ENCODE peak calls at places on chromosomes 1 and 21, in four cellular contexts. B, F, I and L are unnamed samples.

GRCh38 chr1:228259368-228259894 is 51.6 kb downstream of the OBSCN start:
- DNase-seq in B (no peak), F (no peak), I (no peak), L (no peak)

GRCh38 chr1:226737819-226738420 is 1.2 kb downstream of the ITPKB start:
- DNase-seq in B (peak; percentile 60), F (peak; percentile 69), I (no peak), L (peak; percentile 61)

GRCh38 chr1:6419397-6419802 is 319 bp downstream of the HES2 start:
- DNase-seq in B (peak; percentile 84), F (peak; percentile 20), I (no peak), L (peak; percentile 78)

GRCh38 chr1:198620951-198621824 is 17.7 kb upstream of the PTPRC start:
- DNase-seq in B (no peak), F (no peak), I (no peak), L (no peak)

GRCh38 chr1:108071601-108072000 is 106.6 kb upstream of the VAV3 start:
- DNase-seq in B (no peak), F (no peak), I (no peak), L (no peak)

GRCh38 chr1:22111620-22112019 is 31.3 kb downstream of the WNT4 start:
- DNase-seq in B (no peak), F (peak; percentile 72), I (no peak), L (no peak)

GRCh38 chr1:51347398-51348146 is 17.2 kb upstream of the TTC39A start:
- DNase-seq in B (no peak), F (no peak), I (no peak), L (no peak)

GRCh38 chr1:69737527-69738176 is 169.9 kb downstream of the LRRC7 start:
- DNase-seq in B (peak; percentile 84), F (peak; percentile 75), I (peak; percentile 2), L (peak; percentile 81)

GRCh38 chr1:115761601-115762302 is 6.8 kb downstream of the CASQ2 start:
- DNase-seq in B (no peak), F (peak; percentile 30), I (no peak), L (no peak)

GRCh38 chr1:5769146-5769545 is 223.1 kb downstream of the NPHP4 start:
- DNase-seq in B (no peak), F (no peak), I (no peak), L (no peak)

GRCh38 chr21:41624674-41625310 is 116.8 kb upstream of the TMPRSS2 start:
- DNase-seq in B (no peak), F (no peak), I (no peak), L (no peak)

GRCh38 chr1:107538502-107538901 is 397.7 kb downstream of the NTNG1 start:
- DNase-seq in B (peak; percentile 23), F (no peak), I (no peak), L (peak; percentile 54)

GRCh38 chr1:154736840-154737239 is 128.9 kb upstream of the ADAR start:
- DNase-seq in B (no peak), F (peak; percentile 94), I (no peak), L (no peak)

GRCh38 chr1:214719207-214719606 is 116.2 kb downstream of the CENPF start:
- DNase-seq in B (peak; percentile 24), F (no peak), I (no peak), L (no peak)

GRCh38 chr1:94772230-94772641 is 47.9 kb upstream of the SLC44A3 start:
- DNase-seq in B (no peak), F (no peak), I (no peak), L (no peak)

GRCh38 chr21:34166468-34166867 is 93.1 kb downstream of the MRPS6 start:
- DNase-seq in B (peak; percentile 42), F (no peak), I (no peak), L (no peak)

GRCh38 chr1:227903614-227904501 is 43.9 kb downstream of the WNT9A start:
- DNase-seq in B (no peak), F (no peak), I (no peak), L (no peak)

GRCh38 chr21:33670076-33670475 is 27.8 kb downstream of the ITSN1 start:
- DNase-seq in B (no peak), F (peak; percentile 55), I (no peak), L (no peak)

GRCh38 chr1:212915245-212916091 is 34.9 kb upstream of the VASH2 start:
- DNase-seq in B (peak; percentile 83), F (peak; percentile 10), I (peak; percentile 92), L (peak; percentile 36)

GRCh38 chr1:47325530-47325929 is 8.1 kb upstream of the CMPK1 start:
- DNase-seq in B (no peak), F (no peak), I (peak; percentile 14), L (no peak)

GRCh38 chr1:182226618-182227017 is 165.0 kb downstream of the GLUL start:
- DNase-seq in B (no peak), F (no peak), I (no peak), L (no peak)

GRCh38 chr1:201299968-201300367 is 16.7 kb downstream of the PKP1 start:
- DNase-seq in B (no peak), F (peak; percentile 72), I (peak; percentile 70), L (no peak)

GRCh38 chr1:202888204-202888506 is 794 bp downstream of the RABIF start:
- DNase-seq in B (no peak), F (peak; percentile 64), I (no peak), L (no peak)

GRCh38 chr1:88983791-88984552 is 8.5 kb downstream of the KYAT3 start:
- DNase-seq in B (peak; percentile 82), F (peak; percentile 71), I (peak; percentile 36), L (peak; percentile 48)

GRCh38 chr21:29849735-29850176 is 90.0 kb downstream of the GRIK1 start:
- DNase-seq in B (peak; percentile 85), F (peak; percentile 76), I (peak; percentile 5), L (peak; percentile 79)

GRCh38 chr1:186195377-186195931 is 179.6 kb downstream of the TPR start:
- DNase-seq in B (no peak), F (peak; percentile 24), I (no peak), L (no peak)

GRCh38 chr1:64212023-64212422 is 8.6 kb downstream of the UBE2U start:
- DNase-seq in B (no peak), F (peak; percentile 87), I (no peak), L (no peak)

GRCh38 chr21:35404247-35404646 is 355.1 kb upstream of the RUNX1 start:
- DNase-seq in B (peak; percentile 19), F (no peak), I (no peak), L (no peak)

GRCh38 chr1:24970926-24971530 is 41.0 kb upstream of the RUNX3 start:
- DNase-seq in B (no peak), F (peak; percentile 19), I (no peak), L (no peak)

GRCh38 chr1:6099297-6099696 is 53.6 kb downstream of the KCNAB2 start:
- DNase-seq in B (no peak), F (no peak), I (no peak), L (no peak)

DNA sequence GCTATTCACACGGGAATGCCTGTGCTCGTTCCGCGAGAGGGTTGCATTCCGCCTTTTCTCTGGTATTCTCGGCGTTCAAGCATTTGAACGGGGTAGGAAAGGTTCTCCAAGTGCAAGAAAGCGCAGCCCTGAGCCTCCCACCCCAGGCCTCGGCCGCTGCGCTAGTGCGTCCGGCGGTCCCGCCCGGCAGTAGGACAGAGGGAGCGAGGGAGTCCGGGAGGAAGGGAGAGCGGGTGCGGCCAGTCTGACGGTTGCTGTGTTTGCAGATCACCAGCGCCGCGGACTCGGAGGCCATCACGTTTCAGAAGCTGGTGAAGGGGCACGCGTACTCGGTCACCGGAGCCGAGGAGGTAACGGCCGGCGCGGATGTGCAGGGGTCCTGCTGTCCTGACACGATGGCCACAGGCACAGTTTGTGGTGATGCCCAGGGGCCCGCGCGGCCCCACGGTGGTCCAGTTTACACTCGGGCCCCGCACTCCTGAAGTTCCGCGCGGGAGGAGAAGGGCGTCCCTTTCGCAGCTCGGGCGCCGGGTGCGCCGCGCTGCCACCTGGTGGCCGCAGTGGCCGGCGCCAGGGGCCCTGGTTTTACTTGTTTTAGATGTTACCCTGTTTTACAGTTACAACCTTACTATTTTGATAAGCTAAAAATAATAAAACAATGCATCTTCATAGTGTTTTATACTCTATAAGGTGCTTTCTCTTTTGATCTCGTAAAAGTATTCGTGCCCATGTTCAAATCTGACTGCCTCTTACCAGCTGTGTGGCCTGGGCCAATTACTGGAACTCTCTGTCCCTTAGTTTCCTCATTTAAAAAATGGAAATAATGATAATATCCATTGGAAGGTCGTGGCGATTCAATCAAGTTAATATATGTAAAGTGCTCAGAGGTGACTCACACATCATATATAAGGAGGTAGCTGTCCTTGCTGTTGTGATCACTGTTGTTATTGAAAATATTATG is 36.7 kb downstream of the CAPN2 start:
- DNase-seq in B (peak; percentile 66), F (peak; percentile 78), I (peak; percentile 67), L (peak; percentile 81)
- H3K4me2 ChIP-seq in B (peak overlapping the region; percentile 97), F (no peak overlapping the region), I (peak overlapping the region; percentile 75), L (peak overlapping the region; percentile 86)

GRCh38 chr1:60924165-60924564 is 158.2 kb upstream of the NFIA start:
- DNase-seq in B (no peak), F (no peak), I (no peak), L (no peak)
- H3K4me2 ChIP-seq in B (no peak overlapping the region), F (no peak overlapping the region), I (no peak overlapping the region), L (no peak overlapping the region)

GRCh38 chr1:98205291-98206017 is 284.6 kb upstream of the DPYD start:
- DNase-seq in B (peak; percentile 92), F (no peak), I (no peak), L (no peak)

GRCh38 chr1:98210563-98210962 is 289.7 kb upstream of the DPYD start:
- DNase-seq in B (no peak), F (no peak), I (no peak), L (no peak)

GRCh38 chr1:98210064-98210463 is 289.2 kb upstream of the DPYD start:
- DNase-seq in B (peak; percentile 35), F (peak; percentile 50), I (peak; percentile 9), L (peak; percentile 44)

GRCh38 chr1:98211271-98211840 is 290.5 kb upstream of the DPYD start:
- DNase-seq in B (no peak), F (no peak), I (no peak), L (no peak)
- H3K4me2 ChIP-seq in B (no peak overlapping the region), F (no peak overlapping the region), I (peak overlapping the region; percentile 98), L (no peak overlapping the region)

DNA sequence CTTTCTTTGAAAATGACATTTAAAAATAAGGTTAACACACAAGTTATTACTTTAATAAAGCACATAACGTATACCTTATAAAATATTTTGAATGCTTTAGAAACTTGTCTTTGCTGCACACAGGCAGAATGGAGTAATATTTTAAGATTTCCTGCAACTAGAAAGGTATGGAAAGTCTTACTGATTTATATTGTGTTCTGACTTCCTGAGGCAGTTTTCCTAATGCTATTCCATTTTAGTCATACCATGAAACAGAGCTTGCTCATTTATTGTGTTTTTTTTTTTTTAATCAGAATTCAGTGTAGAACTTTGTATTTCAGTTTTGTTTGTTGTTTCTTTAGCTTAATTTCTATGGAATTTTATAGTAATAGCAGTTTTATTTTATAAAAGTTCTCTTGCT is 60.9 kb upstream of the S1PR1 start:
- DNase-seq in B (no peak), F (peak; percentile 62), I (no peak), L (no peak)
- H3K4me2 ChIP-seq in B (no peak overlapping the region), F (peak overlapping the region; percentile 50), I (no peak overlapping the region), L (no peak overlapping the region)